ENCODE peak calls at places on chromosomes 16 and 17, in five cellular contexts. C is left ventricle myocardium inferior, X is gastrocnemius medialis, V is HAP-1, P is NCI-H1048. O is an unnamed sample.

GRCh38 chr16:82088483-82088882 is 53.4 kb downstream of the HSD17B2 start:
- DNase-seq in P (no peak), X (no peak), V (peak), C (no peak), O (no peak)

GRCh38 chr16:52453661-52454060 is 93.3 kb downstream of the TOX3 start:
- DNase-seq in C (no peak), X (no peak), V (peak), P (no peak), O (no peak)

GRCh38 chr17:2965621-2966275 is 97.7 kb downstream of the OR1D5 start:
- DNase-seq in C (no peak), V (no peak), P (no peak), X (no peak), O (no peak)

GRCh38 chr16:85027968-85028637 is 508 bp downstream of the KIAA0513 start:
- DNase-seq in V (no peak), C (no peak), P (no peak), X (no peak), O (no peak)

GRCh38 chr17:15377608-15378007 is 36.2 kb upstream of the TEKT3 start:
- DNase-seq in C (no peak), V (peak), P (no peak), X (no peak), O (no peak)

GRCh38 chr17:9021158-9021984 is at the start of gene NTN1:
- DNase-seq in P (no peak), V (peak), X (no peak), C (peak), O (peak)

GRCh38 chr17:49390548-49391324 is 23.9 kb downstream of the PHB1 start:
- DNase-seq in P (no peak), X (no peak), V (no peak), C (no peak), O (no peak)

GRCh38 chr17:59641799-59642484 is 22.2 kb downstream of the CLTC start:
- DNase-seq in X (no peak), C (no peak), V (no peak), P (no peak), O (no peak)

GRCh38 chr16:22721497-22722100 is 92.4 kb upstream of the HS3ST2 start:
- DNase-seq in P (no peak), C (peak), V (no peak), X (no peak), O (no peak)

GRCh38 chr17:39755550-39756375 is 18.0 kb downstream of the GRB7 start:
- DNase-seq in X (no peak), V (no peak), P (no peak), C (no peak), O (no peak)

GRCh38 chr17:35407531-35407930 is 24.8 kb downstream of the SLFN12 start:
- DNase-seq in P (no peak), C (no peak), V (no peak), X (no peak), O (no peak)

GRCh38 chr17:11644265-11645212 is 46.3 kb downstream of the DNAH9 start:
- DNase-seq in V (peak), P (peak), C (peak), X (peak), O (no peak)

GRCh38 chr17:45688820-45689219 is 95.3 kb upstream of the CRHR1 start:
- DNase-seq in X (no peak), C (no peak), P (no peak), V (no peak), O (no peak)

GRCh38 chr17:6492892-6493674 is 48.8 kb downstream of the PIMREG start:
- DNase-seq in P (no peak), C (no peak), V (no peak), X (peak), O (peak)

O was measured in psoas muscle.